ENCODE peak calls at places on chromosomes 13 and 19, in six cellular contexts. U is hepatic stellate cell; W is HS-5; T is activated T-cell treated with anti-CD3 and anti-CD28 coated beads, Interleukin-2, amount 50 U/mL, for 1 hour; D is erythroblast; G is H54. X is an unnamed sample.

GRCh38 chr19:29724102-29724641 is 9.1 kb upstream of the C19orf12 start:
- DNase-seq in U (no peak), T (peak; percentile 43), G (no peak), W (no peak), D (no peak), X (no peak)

GRCh38 chr19:56096665-56097064 is 24.4 kb downstream of the ZNF787 start:
- DNase-seq in T (no peak), G (no peak), W (no peak), U (no peak), D (no peak), X (no peak)

GRCh38 chr13:111897846-111898215 is 169.1 kb upstream of the SOX1 start:
- DNase-seq in U (no peak), T (no peak), W (no peak), D (no peak), G (no peak), X (no peak)

GRCh38 chr13:51717786-51718398 is 86.1 kb downstream of the DHRS12 start:
- DNase-seq in W (no peak), T (no peak), G (no peak), D (no peak), U (no peak), X (no peak)

GRCh38 chr19:56141416-56141992 is 417 bp downstream of the ZNF444 start:
- DNase-seq in T (peak; percentile 54), W (no peak), U (no peak), G (no peak), D (peak; percentile 46), X (no peak)

GRCh38 chr19:45476349-45476717 is 8.5 kb downstream of the FOSB start:
- DNase-seq in D (no peak), W (no peak), G (no peak), U (no peak), T (peak; percentile 39), X (no peak)

GRCh38 chr13:95607363-95607762 is 37.1 kb downstream of the DZIP1 start:
- DNase-seq in U (no peak), T (no peak), W (no peak), D (no peak), G (peak; percentile 37), X (peak; percentile 71)

GRCh38 chr19:8504171-8504570 is 1.7 kb upstream of the PRAM1 start:
- DNase-seq in D (no peak), T (no peak), U (no peak), W (no peak), G (no peak), X (no peak)

GRCh38 chr13:112137144-112137543 is 70.2 kb downstream of the SOX1 start:
- DNase-seq in W (no peak), D (no peak), T (no peak), U (no peak), G (no peak), X (no peak)

GRCh38 chr19:18443831-18444230 is 5.9 kb upstream of the ISYNA1 start:
- DNase-seq in U (no peak), D (no peak), G (no peak), T (no peak), W (no peak), X (no peak)

GRCh38 chr19:16076958-16077611 is 790 bp downstream of the TPM4 start:
- DNase-seq in U (no peak), W (no peak), T (peak; percentile 52), D (no peak), G (no peak), X (no peak)

X was measured in foreskin keratinocyte.